ENCODE peak calls at places on chromosomes 13 and 19, in four cellular contexts. X is cardiac fibroblast, E is thoracic aorta, C is WERI-Rb-1. D is an unnamed sample.

GRCh38 chr13:113058129-113058987 is 47.2 kb upstream of the F7 start:
- DNase-seq in X (no peak), E (no peak), C (no peak), D (no peak)

GRCh38 chr19:53158119-53158656 is 665 bp downstream of the ZNF347 start:
- DNase-seq in C (peak; percentile 48), X (peak; percentile 39), E (no peak), D (peak; percentile 23)

GRCh38 chr19:48997972-48998371 is 4.3 kb downstream of the RUVBL2 start:
- DNase-seq in E (no peak), C (peak; percentile 92), X (peak; percentile 76), D (peak; percentile 74)

GRCh38 chr19:21166436-21166835 is 24.6 kb downstream of the ZNF431 start:
- DNase-seq in E (no peak), X (no peak), C (no peak), D (no peak)

GRCh38 chr19:44303976-44304568 is 753 bp downstream of the ZNF235 start:
- DNase-seq in E (no peak), C (peak; percentile 7), X (no peak), D (no peak)

GRCh38 chr19:30784850-30785459 is 412.8 kb downstream of the ZNF536 start:
- DNase-seq in E (no peak), X (peak; percentile 22), C (peak; percentile 75), D (peak; percentile 47)

GRCh38 chr19:53463263-53463662 is 4.3 kb upstream of the ZNF813 start:
- DNase-seq in E (no peak), C (peak; percentile 18), X (peak; percentile 12), D (no peak)

GRCh38 chr13:24502567-24503375 is 9.8 kb downstream of the PARP4 start:
- DNase-seq in E (no peak), X (peak; percentile 71), C (no peak), D (no peak)

GRCh38 chr19:47100290-47100689 is 13.3 kb downstream of the ZC3H4 start:
- DNase-seq in X (no peak), E (no peak), C (no peak), D (no peak)

GRCh38 chr13:34076319-34076718 is 258.4 kb downstream of the RFC3 start:
- DNase-seq in C (no peak), E (no peak), X (peak; percentile 6), D (no peak)

GRCh38 chr19:1690570-1691307 is 38.3 kb upstream of the TCF3 start:
- DNase-seq in C (peak; percentile 87), X (no peak), E (no peak), D (peak; percentile 60)

GRCh38 chr13:78100481-78100880 is 181.8 kb upstream of the EDNRB start:
- DNase-seq in C (no peak), E (no peak), X (peak; percentile 19), D (no peak)

GRCh38 chr19:12163841-12164240 is 945 bp downstream of the ZNF136 start:
- DNase-seq in C (no peak), E (no peak), X (peak; percentile 56), D (no peak)

GRCh38 chr13:114065926-114066774 is 66.3 kb downstream of the RASA3 start:
- DNase-seq in C (no peak), X (no peak), E (no peak), D (no peak)

GRCh38 chr13:35213911-35214310 is 262.6 kb downstream of the MAB21L1 start:
- DNase-seq in X (no peak), C (no peak), E (no peak), D (no peak)

DNA sequence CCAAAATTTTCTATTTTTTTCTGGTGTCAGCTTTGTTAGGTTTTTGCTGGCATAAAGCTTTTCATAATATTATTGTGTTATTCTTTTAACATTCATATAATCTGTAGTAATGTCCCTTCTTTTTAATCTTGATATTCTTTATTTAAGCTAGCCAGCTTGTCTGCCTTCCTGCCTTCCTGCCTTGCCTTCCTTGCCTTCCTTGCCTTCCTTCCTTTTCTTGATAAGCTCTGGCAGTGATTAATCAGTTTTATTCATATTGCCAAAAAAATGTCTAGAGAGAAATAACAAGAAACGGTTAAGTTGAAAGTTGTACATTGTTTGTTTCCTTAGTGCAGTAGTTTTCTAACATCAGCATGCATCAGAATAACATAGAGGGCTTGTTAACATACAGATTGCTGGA is 257.5 kb downstream of the MAB21L1 start:
- DNase-seq in E (no peak), C (no peak), X (no peak), D (no peak)
- TF ChIP-seq CTCF in E (no peak), C (no peak), X (no peak), D (no peak)

GRCh38 chr13:41971848-41972247 is 10.9 kb upstream of the VWA8 start:
- DNase-seq in C (no peak), X (no peak), E (no peak), D (no peak)

GRCh38 chr13:41976491-41976890 is 15.6 kb upstream of the VWA8 start:
- DNase-seq in E (no peak), C (no peak), X (no peak), D (no peak)

GRCh38 chr13:41970918-41971317 is 10.0 kb upstream of the VWA8 start:
- DNase-seq in X (no peak), C (no peak), E (no peak), D (no peak)

GRCh38 chr13:41974262-41974900 is 13.5 kb upstream of the VWA8 start:
- DNase-seq in X (no peak), C (no peak), E (no peak), D (no peak)

GRCh38 chr13:41973247-41973741 is 12.4 kb upstream of the VWA8 start:
- DNase-seq in C (no peak), X (no peak), E (no peak), D (no peak)
- TF ChIP-seq CTCF in C (no peak), X (no peak), E (peak; percentile 39), D (no peak)

GRCh38 chr13:47459512-47459911 is 541.6 kb downstream of the SUCLA2 start:
- DNase-seq in E (no peak), C (peak; percentile 15), X (peak; percentile 42), D (no peak)
- TF ChIP-seq CTCF in E (no peak), C (peak; percentile 38), X (peak; percentile 23), D (peak; percentile 38)

DNA sequence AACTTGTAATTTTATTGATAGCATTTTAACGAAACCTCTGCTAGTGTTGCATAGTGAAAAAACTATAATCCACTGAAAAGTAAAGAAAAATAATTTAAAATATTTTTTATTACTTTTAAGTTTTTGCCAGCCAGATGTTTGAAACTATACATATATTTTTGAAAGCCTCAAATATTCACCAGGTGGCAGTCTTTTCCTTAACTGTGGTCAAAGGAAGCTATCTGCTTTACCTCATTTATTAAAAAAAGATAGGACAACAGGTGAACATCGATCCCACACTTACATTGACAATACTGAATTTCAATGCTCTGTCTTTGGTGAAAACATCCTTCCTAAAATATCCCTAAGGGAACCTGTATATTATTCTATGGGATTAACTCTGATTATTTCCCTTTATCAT is 100.5 kb downstream of the TRPC4 start:
- DNase-seq in E (no peak), X (peak; percentile 22), C (no peak), D (no peak)
- TF ChIP-seq CTCF in E (no peak), X (peak; percentile 35), C (no peak), D (peak; percentile 63)

DNA sequence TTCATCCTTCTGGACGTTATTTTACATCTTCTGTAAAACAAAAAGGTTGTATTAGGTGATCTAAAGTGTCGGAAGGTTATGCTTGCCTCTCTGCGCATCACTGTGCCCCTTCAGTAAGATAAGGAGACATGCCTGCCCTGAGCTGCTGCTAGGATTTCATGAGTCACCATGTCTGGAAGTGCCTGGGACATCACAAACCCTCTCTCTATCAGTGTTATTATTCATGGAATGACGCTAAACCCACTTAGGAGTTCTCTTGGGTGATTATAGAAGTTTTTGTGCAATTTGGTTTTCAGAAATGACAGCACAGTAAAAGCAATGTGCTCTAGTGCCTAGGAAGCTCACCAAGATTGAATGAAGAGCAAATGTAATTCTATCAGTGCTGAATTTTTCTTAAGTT is 617.7 kb downstream of the DCT start:
- DNase-seq in E (no peak), C (peak; percentile 59), X (peak; percentile 61), D (no peak)
- TF ChIP-seq CTCF in E (no peak), C (no peak), X (no peak), D (no peak)

DNA sequence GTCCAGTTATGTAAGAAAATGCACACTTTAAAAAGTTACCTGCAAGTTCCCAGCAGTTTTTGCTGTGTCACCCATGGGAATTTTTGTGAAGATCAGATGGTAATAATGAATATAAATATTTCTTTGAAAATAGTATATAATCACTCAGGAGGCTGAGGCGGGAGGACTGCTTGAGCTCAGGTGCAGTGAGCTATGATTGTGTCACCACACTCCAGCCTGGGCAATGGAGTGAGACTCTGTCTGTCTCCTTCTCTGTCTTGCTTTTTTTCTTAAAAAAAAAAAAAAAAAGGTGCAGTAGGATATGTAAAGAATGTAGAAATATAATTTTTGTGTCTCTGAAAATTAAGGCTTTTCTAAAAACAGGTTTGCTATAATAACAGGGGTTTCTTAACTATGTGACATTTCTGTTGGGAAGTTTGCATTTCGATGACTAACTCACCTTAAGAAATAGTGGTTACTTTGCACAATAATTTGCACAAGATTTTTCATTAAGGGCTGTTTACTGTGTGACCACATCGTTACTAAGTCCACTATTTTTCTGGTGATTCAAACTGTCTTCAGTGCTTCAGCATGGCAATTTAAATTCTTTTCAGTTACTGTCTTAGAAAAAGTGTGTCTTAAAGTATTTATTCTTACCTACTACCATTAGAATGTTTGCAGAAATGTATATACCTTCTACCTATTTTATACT is 37.3 kb downstream of the DNAJC3 start:
- DNase-seq in C (no peak), X (peak; percentile 94), E (no peak), D (no peak)
- TF ChIP-seq CTCF in C (no peak), X (no peak), E (no peak), D (no peak)

D was measured in neural crest cell.